ENCODE peak calls at places on chromosomes 4 and X, in ten cellular contexts. J, L, R, F, D, B, V, I, T and Q are unnamed samples.

GRCh38 chrX:70168238-70169188 is 8.8 kb upstream of the DGAT2L6 start:
- DNase-seq in J (no peak), L (no peak), R (peak), F (no peak), D (peak), B (no peak), V (peak), I (no peak), T (no peak), Q (no peak)

GRCh38 chrX:153495362-153495751 is 577 bp downstream of the BGN start:
- DNase-seq in J (no peak), L (no peak), R (no peak), F (peak), D (no peak), B (peak), V (no peak), I (no peak), T (no peak), Q (no peak)

GRCh38 chr4:96103086-96103485 is 263.2 kb downstream of the PDHA2 start:
- DNase-seq in J (no peak), L (no peak), R (no peak), F (no peak), D (peak), B (no peak), V (no peak), I (no peak), T (no peak), Q (no peak)

GRCh38 chr4:145760176-145760575 is 80.2 kb downstream of the C4orf51 start:
- DNase-seq in J (no peak), L (no peak), R (no peak), F (no peak), D (no peak), B (no peak), V (no peak), I (no peak), T (no peak), Q (no peak)

GRCh38 chr4:10460313-10461047 is 3.3 kb upstream of the ZNF518B start:
- DNase-seq in J (no peak), L (no peak), R (no peak), F (no peak), D (peak), B (no peak), V (no peak), I (no peak), T (peak), Q (no peak)

GRCh38 chr4:125836597-125837195 is 521.9 kb downstream of the FAT4 start:
- DNase-seq in J (no peak), L (no peak), R (no peak), F (no peak), D (no peak), B (no peak), V (no peak), I (no peak), T (no peak), Q (no peak)

GRCh38 chrX:28659269-28659668 is 72.0 kb downstream of the IL1RAPL1 start:
- DNase-seq in J (no peak), L (no peak), R (peak), F (no peak), D (no peak), B (no peak), V (peak), I (no peak), T (no peak), Q (no peak)

GRCh38 chr4:1466034-1466960 is 60.1 kb upstream of the NKX1-1 start:
- DNase-seq in J (peak), L (no peak), R (no peak), F (no peak), D (no peak), B (no peak), V (no peak), I (no peak), T (no peak), Q (peak)

GRCh38 chr4:26619784-26620183 is 35.9 kb downstream of the TBC1D19 start:
- DNase-seq in J (no peak), L (no peak), R (no peak), F (no peak), D (peak), B (no peak), V (no peak), I (no peak), T (no peak), Q (no peak)

GRCh38 chr4:113368056-113368455 is 318.6 kb downstream of the ANK2 start:
- DNase-seq in J (no peak), L (no peak), R (no peak), F (no peak), D (peak), B (no peak), V (no peak), I (no peak), T (no peak), Q (no peak)

GRCh38 chrX:69253821-69254220 is 88.6 kb upstream of the PJA1 start:
- DNase-seq in J (no peak), L (no peak), R (no peak), F (no peak), D (no peak), B (no peak), V (no peak), I (no peak), T (no peak), Q (no peak)

DNA sequence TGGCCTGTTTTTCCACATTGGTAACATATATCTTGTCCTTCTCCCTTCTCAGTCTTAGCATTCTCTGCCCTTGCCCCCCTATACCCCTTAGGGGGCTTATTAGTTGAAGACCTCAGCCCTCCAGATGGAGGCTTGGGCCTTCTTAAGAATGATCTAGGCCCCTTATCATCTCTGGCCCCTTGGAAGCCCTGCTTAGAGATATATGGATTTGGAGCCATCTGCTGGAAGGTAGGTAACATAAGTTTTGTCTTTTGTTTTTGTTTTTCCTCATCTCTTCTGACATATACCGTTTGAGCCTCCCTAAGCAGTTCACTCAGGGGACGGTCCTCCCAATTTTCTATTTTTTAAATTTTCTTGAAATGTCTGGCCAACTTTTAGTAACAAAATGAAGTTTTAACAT is 48.3 kb upstream of the NAP1L2 start:
- DNase-seq in J (no peak), L (no peak), R (no peak), F (no peak), D (no peak), B (no peak), V (no peak), I (no peak), T (no peak), Q (no peak)
- TF ChIP-seq CTCF in J (no peak), L (no peak), R (no peak), F (no peak), D (peak), B (peak), V (peak), I (no peak), T (no peak), Q (peak)

GRCh38 chr4:153521467-153521866 is 55.3 kb downstream of the TMEM131L start:
- DNase-seq in J (no peak), L (no peak), R (no peak), F (no peak), D (no peak), B (no peak), V (no peak), I (no peak), T (no peak), Q (no peak)
- TF ChIP-seq CTCF in J (no peak), L (no peak), R (no peak), F (no peak), D (no peak), B (no peak), V (no peak), I (no peak), T (no peak), Q (no peak)

DNA sequence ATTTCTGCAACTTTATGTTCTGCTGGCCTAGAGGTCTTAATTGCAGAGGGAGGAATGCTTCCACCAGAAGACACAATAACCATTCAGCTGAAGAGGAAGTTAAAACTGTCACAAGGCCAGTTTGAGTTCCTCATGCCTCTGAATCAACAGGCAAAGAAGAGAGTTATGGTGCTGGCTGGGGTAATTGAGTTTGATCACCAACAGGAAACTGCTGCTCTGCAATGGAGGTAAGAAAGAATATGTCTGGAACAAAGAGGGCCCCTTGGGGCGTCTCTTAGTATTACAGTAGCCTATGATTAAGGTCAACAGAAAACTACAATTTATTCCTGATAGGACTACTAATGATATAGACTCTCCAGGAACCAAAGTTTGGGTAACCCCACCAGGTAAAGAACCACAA is 744.0 kb downstream of the FSTL5 start:
- DNase-seq in J (no peak), L (no peak), R (peak), F (no peak), D (no peak), B (no peak), V (peak), I (no peak), T (no peak), Q (no peak)
- TF ChIP-seq CTCF in J (no peak), L (no peak), R (peak), F (no peak), D (peak), B (no peak), V (peak), I (no peak), T (no peak), Q (peak)

GRCh38 chr4:2859514-2859913 is 15.9 kb downstream of the ADD1 start:
- DNase-seq in J (no peak), L (no peak), R (no peak), F (no peak), D (no peak), B (no peak), V (no peak), I (no peak), T (no peak), Q (no peak)
- TF ChIP-seq CTCF in J (no peak), L (no peak), R (no peak), F (no peak), D (no peak), B (no peak), V (no peak), I (no peak), T (no peak), Q (no peak)

GRCh38 chr4:19486400-19486799 is 765.3 kb upstream of the SLIT2 start:
- DNase-seq in J (no peak), L (no peak), R (peak), F (no peak), D (no peak), B (no peak), V (no peak), I (no peak), T (no peak), Q (no peak)
- TF ChIP-seq CTCF in J (no peak), L (no peak), R (no peak), F (no peak), D (no peak), B (no peak), V (peak), I (no peak), T (no peak), Q (peak)

GRCh38 chr4:164700471-164700870 is 53.5 kb upstream of the SMIM31 start:
- DNase-seq in J (no peak), L (no peak), R (peak), F (no peak), D (no peak), B (no peak), V (peak), I (peak), T (peak), Q (no peak)
- TF ChIP-seq CTCF in J (no peak), L (no peak), R (peak), F (no peak), D (peak), B (peak), V (peak), I (no peak), T (no peak), Q (peak)

DNA sequence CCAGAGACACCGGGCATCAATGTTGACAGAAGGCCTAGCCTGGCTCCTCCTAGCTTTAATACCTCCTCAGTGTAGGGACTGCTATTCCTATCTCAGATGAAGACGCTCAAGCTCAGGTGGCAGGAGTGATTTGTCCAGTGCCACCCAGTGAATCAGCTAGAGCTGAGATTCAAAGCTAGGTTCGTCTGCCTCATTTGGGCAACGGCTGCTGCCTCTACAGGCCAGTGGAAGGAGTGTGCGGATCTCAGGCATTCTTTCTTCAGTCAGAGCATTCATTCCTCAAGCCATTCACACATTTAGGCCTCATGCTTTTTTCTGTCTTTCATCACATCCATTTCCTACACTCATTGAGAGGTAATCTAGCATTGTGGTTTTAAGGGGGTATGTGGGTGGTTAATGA is 7.3 kb downstream of the TSR2 start:
- DNase-seq in J (no peak), L (no peak), R (no peak), F (no peak), D (no peak), B (no peak), V (peak), I (no peak), T (no peak), Q (no peak)
- TF ChIP-seq CTCF in J (no peak), L (no peak), R (no peak), F (no peak), D (peak), B (no peak), V (peak), I (no peak), T (no peak), Q (peak)

GRCh38 chrX:40158036-40158706 is 60.4 kb upstream of the BCOR start:
- DNase-seq in J (peak), L (no peak), R (peak), F (no peak), D (no peak), B (no peak), V (peak), I (peak), T (peak), Q (no peak)
- TF ChIP-seq CTCF in J (peak), L (peak), R (peak), F (peak), D (no peak), B (peak), V (peak), I (peak), T (peak), Q (peak)

GRCh38 chr4:14149469-14150030 is 522.0 kb upstream of the BOD1L1 start:
- DNase-seq in J (no peak), L (no peak), R (no peak), F (no peak), D (no peak), B (no peak), V (no peak), I (no peak), T (no peak), Q (no peak)

DNA sequence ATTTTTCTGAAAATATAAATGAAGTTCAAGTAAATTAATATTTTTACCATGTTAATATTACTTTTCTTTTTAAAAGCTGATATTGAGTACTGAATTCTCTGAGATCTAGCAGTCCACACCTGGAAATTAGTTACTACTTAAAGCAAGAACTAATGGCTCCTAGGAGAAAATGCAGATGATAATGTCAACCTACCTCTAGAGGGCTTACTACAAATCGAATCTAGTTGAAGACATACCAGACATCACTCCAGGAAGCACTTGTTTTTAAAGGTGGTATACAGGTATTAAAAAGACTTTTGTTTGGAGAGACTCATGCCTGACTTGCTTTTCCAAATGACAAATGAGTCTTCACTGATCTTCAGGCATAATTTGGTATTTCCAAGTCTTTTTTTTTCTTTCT is 516.4 kb upstream of the BOD1L1 start:
- DNase-seq in J (no peak), L (no peak), R (no peak), F (no peak), D (no peak), B (no peak), V (no peak), I (no peak), T (no peak), Q (no peak)
- TF ChIP-seq CTCF in J (no peak), L (no peak), R (peak), F (no peak), D (peak), B (no peak), V (peak), I (no peak), T (no peak), Q (peak)

GRCh38 chrX:95823796-95824195 is 860.8 kb upstream of the DIAPH2 start:
- DNase-seq in J (no peak), L (no peak), R (no peak), F (no peak), D (no peak), B (no peak), V (no peak), I (no peak), T (no peak), Q (no peak)
- TF ChIP-seq CTCF in J (no peak), L (no peak), R (peak), F (no peak), D (peak), B (peak), V (peak), I (no peak), T (no peak), Q (peak)